ENCODE peak calls at places on chromosomes 12 and 14, in seven cellular contexts. One of them, this sample, is unnamed.

GRCh38 chr12:114269153-114269552 is 136.8 kb downstream of the TBX5 start:
- DNase-seq in NCI-H774: no peak
- DNase-seq in NCI-H1417: no peak
- DNase-seq in iPS-NIHi11: no peak
- DNase-seq in A172: no peak
- DNase-seq in activated T-helper 1 cell treated with anti-CD3 and anti-CD28 coated beads, Interleukin-12 subunit alpha, Interleukin-12 subunit beta, Interleukin-2, Interleukin-4 antibody, amounts not matched to agents 30 ng/mL and 10 ng/mL and 1 ng/mL, durations not matched to agents 14 hours and 24 hours and 36 hours: no peak
- DNase-seq in globus pallidus: peak
- DNase-seq in this sample: no peak

GRCh38 chr12:7093892-7094291 is 1.6 kb upstream of the C1R start:
- DNase-seq in activated T-helper 1 cell treated with anti-CD3 and anti-CD28 coated beads, Interleukin-12 subunit alpha, Interleukin-12 subunit beta, Interleukin-2, Interleukin-4 antibody, amounts not matched to agents 30 ng/mL and 10 ng/mL and 1 ng/mL, durations not matched to agents 14 hours and 24 hours and 36 hours: no peak
- DNase-seq in iPS-NIHi11: no peak
- DNase-seq in A172: no peak
- DNase-seq in globus pallidus: no peak
- DNase-seq in NCI-H774: no peak
- DNase-seq in NCI-H1417: no peak
- DNase-seq in this sample: peak

GRCh38 chr14:92555440-92556111 is 42.0 kb downstream of the RIN3 start:
- DNase-seq in activated T-helper 1 cell treated with anti-CD3 and anti-CD28 coated beads, Interleukin-12 subunit alpha, Interleukin-12 subunit beta, Interleukin-2, Interleukin-4 antibody, amounts not matched to agents 30 ng/mL and 10 ng/mL and 1 ng/mL, durations not matched to agents 14 hours and 24 hours and 36 hours: no peak
- DNase-seq in NCI-H1417: no peak
- DNase-seq in A172: no peak
- DNase-seq in globus pallidus: no peak
- DNase-seq in iPS-NIHi11: no peak
- DNase-seq in NCI-H774: no peak
- DNase-seq in this sample: no peak

GRCh38 chr14:78975734-78976133 is 805.6 kb downstream of the NRXN3 start:
- DNase-seq in A172: peak
- DNase-seq in iPS-NIHi11: peak
- DNase-seq in activated T-helper 1 cell treated with anti-CD3 and anti-CD28 coated beads, Interleukin-12 subunit alpha, Interleukin-12 subunit beta, Interleukin-2, Interleukin-4 antibody, amounts not matched to agents 30 ng/mL and 10 ng/mL and 1 ng/mL, durations not matched to agents 14 hours and 24 hours and 36 hours: no peak
- DNase-seq in NCI-H774: no peak
- DNase-seq in globus pallidus: no peak
- DNase-seq in NCI-H1417: no peak
- DNase-seq in this sample: no peak

GRCh38 chr14:33516898-33517436 is 433.9 kb downstream of the EGLN3 start:
- DNase-seq in NCI-H1417: no peak
- DNase-seq in NCI-H774: no peak
- DNase-seq in activated T-helper 1 cell treated with anti-CD3 and anti-CD28 coated beads, Interleukin-12 subunit alpha, Interleukin-12 subunit beta, Interleukin-2, Interleukin-4 antibody, amounts not matched to agents 30 ng/mL and 10 ng/mL and 1 ng/mL, durations not matched to agents 14 hours and 24 hours and 36 hours: no peak
- DNase-seq in iPS-NIHi11: no peak
- DNase-seq in globus pallidus: no peak
- DNase-seq in A172: no peak
- DNase-seq in this sample: no peak

GRCh38 chr12:116141110-116141832 is 136.2 kb downstream of the MED13L start:
- DNase-seq in activated T-helper 1 cell treated with anti-CD3 and anti-CD28 coated beads, Interleukin-12 subunit alpha, Interleukin-12 subunit beta, Interleukin-2, Interleukin-4 antibody, amounts not matched to agents 30 ng/mL and 10 ng/mL and 1 ng/mL, durations not matched to agents 14 hours and 24 hours and 36 hours: no peak
- DNase-seq in NCI-H774: no peak
- DNase-seq in NCI-H1417: no peak
- DNase-seq in A172: no peak
- DNase-seq in iPS-NIHi11: no peak
- DNase-seq in globus pallidus: no peak
- DNase-seq in this sample: no peak

GRCh38 chr12:105418232-105418631 is 87.7 kb downstream of the C12orf75 start:
- DNase-seq in globus pallidus: no peak
- DNase-seq in iPS-NIHi11: no peak
- DNase-seq in activated T-helper 1 cell treated with anti-CD3 and anti-CD28 coated beads, Interleukin-12 subunit alpha, Interleukin-12 subunit beta, Interleukin-2, Interleukin-4 antibody, amounts not matched to agents 30 ng/mL and 10 ng/mL and 1 ng/mL, durations not matched to agents 14 hours and 24 hours and 36 hours: no peak
- DNase-seq in A172: peak
- DNase-seq in NCI-H1417: no peak
- DNase-seq in NCI-H774: no peak
- DNase-seq in this sample: no peak

GRCh38 chr12:89939468-89940215 is 231.0 kb upstream of the ATP2B1 start:
- DNase-seq in NCI-H1417: no peak
- DNase-seq in activated T-helper 1 cell treated with anti-CD3 and anti-CD28 coated beads, Interleukin-12 subunit alpha, Interleukin-12 subunit beta, Interleukin-2, Interleukin-4 antibody, amounts not matched to agents 30 ng/mL and 10 ng/mL and 1 ng/mL, durations not matched to agents 14 hours and 24 hours and 36 hours: no peak
- DNase-seq in iPS-NIHi11: no peak
- DNase-seq in A172: no peak
- DNase-seq in globus pallidus: no peak
- DNase-seq in NCI-H774: no peak
- DNase-seq in this sample: no peak

GRCh38 chr12:77761286-77761685 is 69.4 kb upstream of the NAV3 start:
- DNase-seq in globus pallidus: no peak
- DNase-seq in iPS-NIHi11: no peak
- DNase-seq in activated T-helper 1 cell treated with anti-CD3 and anti-CD28 coated beads, Interleukin-12 subunit alpha, Interleukin-12 subunit beta, Interleukin-2, Interleukin-4 antibody, amounts not matched to agents 30 ng/mL and 10 ng/mL and 1 ng/mL, durations not matched to agents 14 hours and 24 hours and 36 hours: no peak
- DNase-seq in NCI-H1417: no peak
- DNase-seq in NCI-H774: no peak
- DNase-seq in A172: no peak
- DNase-seq in this sample: no peak

GRCh38 chr12:69685810-69686209 is 13.3 kb downstream of the BEST3 start:
- DNase-seq in NCI-H1417: no peak
- DNase-seq in iPS-NIHi11: no peak
- DNase-seq in A172: peak
- DNase-seq in NCI-H774: no peak
- DNase-seq in globus pallidus: no peak
- DNase-seq in activated T-helper 1 cell treated with anti-CD3 and anti-CD28 coated beads, Interleukin-12 subunit alpha, Interleukin-12 subunit beta, Interleukin-2, Interleukin-4 antibody, amounts not matched to agents 30 ng/mL and 10 ng/mL and 1 ng/mL, durations not matched to agents 14 hours and 24 hours and 36 hours: no peak
- DNase-seq in this sample: no peak

GRCh38 chr12:54412348-54412747 is 6.7 kb downstream of the ITGA5 start:
- DNase-seq in iPS-NIHi11: no peak
- DNase-seq in A172: no peak
- DNase-seq in NCI-H1417: no peak
- DNase-seq in NCI-H774: no peak
- DNase-seq in activated T-helper 1 cell treated with anti-CD3 and anti-CD28 coated beads, Interleukin-12 subunit alpha, Interleukin-12 subunit beta, Interleukin-2, Interleukin-4 antibody, amounts not matched to agents 30 ng/mL and 10 ng/mL and 1 ng/mL, durations not matched to agents 14 hours and 24 hours and 36 hours: no peak
- DNase-seq in globus pallidus: no peak
- DNase-seq in this sample: no peak